ENCODE peak calls at places on chromosomes 6 and 20, in ten cellular contexts. B is WTC11; H is activated T-helper 1 cell treated with anti-CD3 and anti-CD28 coated beads, Interleukin-12 subunit alpha, Interleukin-12 subunit beta, Interleukin-2, Interleukin-4 antibody, amounts not matched to agents 30 ng/mL and 10 ng/mL and 1 ng/mL, durations not matched to agents 14 hours and 24 hours and 36 hours; L is HuH-7; F is colonic mucosa; I is esophagus squamous epithelium; N is H54; A is CD8-positive, alpha-beta memory T cell; X is activated T-cell treated with anti-CD3 and anti-CD28 coated beads for 1 hour; V is effector memory CD4-positive, alpha-beta T cell. G is an unnamed sample.

GRCh38 chr20:61556116-61556515 is 304.1 kb downstream of the CDH4 start:
- DNase-seq in N (peak), X (no peak), I (no peak), A (no peak), L (no peak), V (no peak), B (no peak), H (no peak), F (no peak), G (no peak)

GRCh38 chr6:138844203-138844602 is 48.3 kb downstream of the ECT2L start:
- DNase-seq in I (no peak), X (no peak), N (no peak), B (no peak), L (no peak), A (no peak), V (no peak), H (no peak), F (no peak), G (no peak)

GRCh38 chr6:127186889-127187288 is 68.4 kb downstream of the RSPO3 start:
- DNase-seq in V (peak), N (no peak), F (peak), I (peak), H (peak), L (peak), A (peak), X (peak), B (peak), G (peak)

GRCh38 chr6:63644668-63645326 is 9.2 kb downstream of the PHF3 start:
- DNase-seq in F (no peak), X (no peak), V (no peak), N (no peak), I (no peak), H (no peak), B (no peak), A (no peak), L (no peak), G (peak)

GRCh38 chr6:39387785-39388184 is 65.3 kb upstream of the KCNK16 start:
- DNase-seq in X (no peak), V (no peak), A (no peak), I (no peak), F (no peak), N (no peak), B (no peak), H (no peak), L (no peak), G (no peak)

GRCh38 chr6:42820509-42821340 is 38.9 kb downstream of the BICRAL start:
- DNase-seq in H (no peak), V (no peak), N (no peak), F (no peak), I (no peak), X (no peak), L (no peak), B (no peak), A (no peak), G (no peak)

GRCh38 chr6:87897581-87898147 is 150.0 kb upstream of the SPACA1 start:
- DNase-seq in B (no peak), X (no peak), I (no peak), H (no peak), L (no peak), N (no peak), A (no peak), F (no peak), V (no peak), G (no peak)

GRCh38 chr6:25804804-25805203 is 27.0 kb downstream of the SLC17A1 start:
- DNase-seq in X (no peak), V (no peak), A (no peak), N (no peak), L (no peak), H (no peak), I (no peak), B (no peak), F (no peak), G (no peak)

GRCh38 chr20:29079769-29080690 is 2177.4 kb upstream of the DEFB115 start:
- DNase-seq in X (no peak), L (peak), B (no peak), F (peak), V (no peak), N (no peak), I (no peak), A (peak), H (no peak), G (no peak)

GRCh38 chr20:823326-823902 is 10.1 kb upstream of the FAM110A start:
- DNase-seq in A (no peak), L (no peak), X (no peak), V (no peak), B (no peak), I (no peak), H (no peak), F (peak), N (no peak), G (no peak)

GRCh38 chr20:57087102-57087501 is 179.3 kb downstream of the BMP7 start:
- DNase-seq in X (no peak), A (no peak), N (no peak), I (no peak), H (no peak), L (no peak), B (peak), V (no peak), F (no peak), G (no peak)

GRCh38 chr6:156808287-156808686 is 31.1 kb downstream of the ARID1B start:
- DNase-seq in B (no peak), I (no peak), X (no peak), F (no peak), H (no peak), A (no peak), L (no peak), V (no peak), N (no peak), G (no peak)

GRCh38 chr6:7624781-7625710 is 35.0 kb downstream of the SNRNP48 start:
- DNase-seq in X (no peak), L (no peak), V (no peak), I (no peak), N (no peak), H (no peak), B (no peak), F (no peak), A (no peak), G (no peak)

GRCh38 chr6:38604700-38605099 is 35.0 kb downstream of the BTBD9 start:
- DNase-seq in N (peak), F (no peak), X (no peak), H (no peak), V (no peak), I (no peak), B (no peak), L (no peak), A (no peak), G (peak)

GRCh38 chr6:4291453-4292403 is 156.4 kb upstream of the ECI2 start:
- DNase-seq in A (no peak), F (no peak), I (no peak), V (no peak), X (no peak), H (no peak), N (no peak), B (no peak), L (no peak), G (no peak)

GRCh38 chr20:53797085-53797484 is 203.4 kb upstream of the ZNF217 start:
- DNase-seq in N (no peak), F (no peak), H (no peak), L (no peak), B (no peak), V (no peak), A (no peak), I (no peak), X (no peak), G (no peak)

GRCh38 chr6:108561742-108562502 is 1.2 kb downstream of the FOXO3 start:
- DNase-seq in X (no peak), I (no peak), A (no peak), H (no peak), L (peak), N (no peak), F (peak), B (peak), V (no peak), G (peak)

GRCh38 chr6:130018830-130019795 is 732 bp downstream of the L3MBTL3 start:
- DNase-seq in I (no peak), A (peak), X (peak), V (peak), L (peak), N (no peak), H (peak), B (peak), F (peak), G (peak)

GRCh38 chr20:57493091-57493615 is 31.8 kb downstream of the CTCFL start:
- DNase-seq in L (no peak), X (no peak), V (no peak), A (no peak), B (no peak), N (no peak), I (no peak), F (no peak), H (no peak), G (no peak)

GRCh38 chr6:3520541-3521220 is 63.8 kb upstream of the SLC22A23 start:
- DNase-seq in I (no peak), H (no peak), V (no peak), B (no peak), N (no peak), L (no peak), F (no peak), X (no peak), A (no peak), G (no peak)

GRCh38 chr20:36268501-36269342 is 32.4 kb downstream of the AAR2 start:
- DNase-seq in A (no peak), X (no peak), N (no peak), I (no peak), F (no peak), V (no peak), L (no peak), H (no peak), B (no peak), G (no peak)

GRCh38 chr6:150345786-150346185 is 23.0 kb upstream of the IYD start:
- DNase-seq in A (no peak), H (no peak), I (no peak), V (no peak), N (no peak), L (no peak), B (no peak), X (no peak), F (no peak), G (no peak)

GRCh38 chr6:91447086-91447485 is 860.2 kb upstream of the MAP3K7 start:
- DNase-seq in V (no peak), N (no peak), F (no peak), B (no peak), H (no peak), A (no peak), X (no peak), I (no peak), L (no peak), G (no peak)

GRCh38 chr6:39236742-39237141 is 7.5 kb upstream of the KCNK5 start:
- DNase-seq in F (no peak), N (no peak), L (no peak), B (no peak), A (no peak), V (no peak), I (no peak), H (no peak), X (no peak), G (no peak)

GRCh38 chr6:100176321-100176950 is 182.4 kb upstream of the MCHR2 start:
- DNase-seq in N (no peak), A (no peak), B (no peak), L (no peak), V (no peak), F (no peak), I (no peak), X (no peak), H (no peak), G (no peak)

GRCh38 chr6:5762561-5762968 is 244.2 kb downstream of the NRN1 start:
- DNase-seq in F (no peak), B (no peak), V (no peak), H (no peak), X (no peak), N (no peak), L (no peak), A (no peak), I (no peak), G (no peak)

GRCh38 chr6:157656437-157657005 is 166.5 kb upstream of the SNX9 start:
- DNase-seq in A (no peak), N (no peak), V (no peak), B (no peak), F (no peak), X (no peak), H (no peak), L (no peak), I (no peak), G (no peak)

GRCh38 chr6:3455490-3456394 is 1.1 kb downstream of the SLC22A23 start:
- DNase-seq in N (no peak), B (peak), H (no peak), V (no peak), A (peak), L (no peak), X (no peak), F (peak), I (no peak), G (no peak)

GRCh38 chr20:40678286-40678835 is 10.7 kb downstream of the MAFB start:
- DNase-seq in H (no peak), I (no peak), B (no peak), N (no peak), A (no peak), V (no peak), F (no peak), X (no peak), L (no peak), G (no peak)

GRCh38 chr6:163232649-163233048 is 181.9 kb upstream of the QKI start:
- DNase-seq in X (no peak), A (no peak), N (no peak), I (no peak), F (no peak), V (no peak), B (no peak), H (no peak), L (no peak), G (no peak)

G was measured in lung.